ENCODE peak calls at places on chromosomes 6 and 20, in ten cellular contexts. T, Y, G, B, V, J, X, E, H and D are unnamed samples.

GRCh38 chr6:52725530-52726192 is 37.6 kb downstream of the GSTA2 start:
- ATAC-seq in T (peak; percentile 85), Y (peak; percentile 87), G (no peak), B (peak; percentile 77), V (peak; percentile 70), J (peak; percentile 82), X (peak; percentile 44), E (no peak), H (peak; percentile 85), D (no peak)

GRCh38 chr20:11159728-11160127 is 485.9 kb upstream of the JAG1 start:
- ATAC-seq in T (peak; percentile 51), Y (no peak), G (no peak), B (peak; percentile 68), V (peak; percentile 35), J (peak; percentile 84), X (no peak), E (no peak), H (no peak), D (no peak)

GRCh38 chr6:81451787-81452186 is 300.7 kb downstream of the TENT5A start:
- ATAC-seq in T (peak; percentile 84), Y (peak; percentile 75), G (peak; percentile 93), B (peak; percentile 38), V (peak; percentile 86), J (peak; percentile 37), X (peak; percentile 72), E (no peak), H (peak; percentile 55), D (no peak)

GRCh38 chr20:32707691-32708581 is 34.2 kb upstream of the C20orf203 start:
- ATAC-seq in T (no peak), Y (no peak), G (no peak), B (no peak), V (no peak), J (no peak), X (no peak), E (no peak), H (no peak), D (no peak)

GRCh38 chr20:25495189-25495824 is 87.8 kb downstream of the GINS1 start:
- ATAC-seq in T (no peak), Y (no peak), G (no peak), B (no peak), V (no peak), J (no peak), X (no peak), E (no peak), H (no peak), D (no peak)

GRCh38 chr6:43301081-43301870 is 3.2 kb downstream of the SLC22A7 start:
- ATAC-seq in T (no peak), Y (no peak), G (no peak), B (no peak), V (peak; percentile 8), J (no peak), X (no peak), E (no peak), H (no peak), D (no peak)

GRCh38 chr6:130381459-130382380 is 15.9 kb downstream of the TMEM200A start:
- ATAC-seq in T (peak; percentile 22), Y (no peak), G (no peak), B (no peak), V (no peak), J (no peak), X (no peak), E (no peak), H (no peak), D (no peak)

GRCh38 chr20:1868856-1869255 is 26.4 kb upstream of the SIRPA start:
- ATAC-seq in T (no peak), Y (no peak), G (no peak), B (no peak), V (peak; percentile 15), J (no peak), X (no peak), E (no peak), H (no peak), D (no peak)

GRCh38 chr20:38752029-38752428 is 3.8 kb downstream of the ACTR5 start:
- ATAC-seq in T (no peak), Y (no peak), G (no peak), B (no peak), V (no peak), J (no peak), X (no peak), E (no peak), H (no peak), D (no peak)

GRCh38 chr6:38984723-38985122 is 63.9 kb upstream of the GLP1R start:
- ATAC-seq in T (no peak), Y (no peak), G (no peak), B (no peak), V (no peak), J (no peak), X (no peak), E (no peak), H (no peak), D (no peak)

GRCh38 chr20:11216451-11217314 is 542.9 kb upstream of the JAG1 start:
- ATAC-seq in T (no peak), Y (peak; percentile 78), G (no peak), B (no peak), V (peak; percentile 25), J (peak; percentile 24), X (no peak), E (no peak), H (peak; percentile 70), D (peak; percentile 19)

GRCh38 chr6:149079911-149080501 is 237.5 kb upstream of the TAB2 start:
- ATAC-seq in T (peak; percentile 42), Y (peak; percentile 41), G (no peak), B (peak; percentile 75), V (peak; percentile 32), J (peak; percentile 76), X (no peak), E (peak; percentile 67), H (peak; percentile 54), D (peak; percentile 87)

GRCh38 chr6:109769213-109769612 is 78.1 kb downstream of the FIG4 start:
- ATAC-seq in T (no peak), Y (no peak), G (no peak), B (no peak), V (no peak), J (no peak), X (no peak), E (no peak), H (no peak), D (no peak)

DNA sequence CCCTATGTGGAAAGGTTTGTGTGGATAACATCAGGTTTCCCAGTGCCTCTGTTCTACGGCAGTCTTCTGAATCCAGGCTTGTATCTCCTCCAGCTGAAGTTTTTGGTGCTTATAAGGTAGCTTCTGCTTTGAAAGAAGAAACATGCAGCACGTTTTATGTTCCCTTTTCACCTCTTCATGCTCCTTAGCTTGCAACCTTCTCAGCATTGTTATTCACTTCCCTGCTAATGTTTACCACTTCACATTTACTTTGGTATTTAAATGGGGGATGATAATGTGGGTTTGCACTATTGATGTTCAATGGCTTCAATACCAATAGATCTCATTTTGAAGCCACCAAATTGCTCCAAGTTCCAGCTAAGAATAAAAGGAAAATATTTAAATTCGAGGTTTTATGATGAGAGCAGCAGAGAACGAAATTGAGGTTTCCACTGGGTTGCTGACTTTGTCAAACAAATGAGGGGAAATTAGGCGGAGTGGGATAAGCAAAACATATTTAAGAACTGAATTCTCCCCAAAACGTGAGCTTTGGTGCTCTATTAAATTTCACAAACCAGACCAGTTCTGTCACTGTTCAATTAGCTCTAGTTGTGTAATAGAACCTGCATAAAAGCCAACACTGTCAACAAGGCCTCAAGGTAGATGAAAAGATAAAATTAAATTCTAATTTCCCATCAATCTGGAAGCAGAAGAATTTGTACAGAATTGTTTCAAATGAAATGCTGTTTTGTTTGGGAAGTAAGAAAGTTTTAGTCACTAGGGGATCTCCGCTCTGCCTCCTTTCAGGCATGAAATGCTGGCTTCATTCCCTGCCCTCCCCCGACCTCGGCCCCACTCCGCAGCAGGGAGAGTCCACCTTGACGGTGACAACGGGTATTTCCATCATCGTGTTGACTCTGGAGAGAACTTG is 1.4 kb downstream of the IL22RA2 start:
- ATAC-seq in T (no peak), Y (no peak), G (no peak), B (no peak), V (no peak), J (no peak), X (no peak), E (no peak), H (no peak), D (no peak)
- H3K4me3 ChIP-seq in T (no peak overlapping the region), Y (no peak overlapping the region), G (no peak overlapping the region), B (no peak overlapping the region), V (no peak overlapping the region), J (no peak overlapping the region), X (no peak overlapping the region), E (no peak overlapping the region), H (no peak overlapping the region), D (no peak overlapping the region)

GRCh38 chr6:16276991-16277981 is 38.9 kb downstream of the GMPR start:
- ATAC-seq in T (peak; percentile 91), Y (peak; percentile 96), G (peak; percentile 96), B (peak; percentile 86), V (peak; percentile 29), J (peak; percentile 86), X (peak; percentile 68), E (peak; percentile 88), H (no peak), D (peak; percentile 89)
- TF ChIP-seq CTCF in T (no peak), Y (peak; percentile 76), G (peak; percentile 69), B (peak; percentile 27), V (no peak), J (peak; percentile 24), X (no peak), E (peak; percentile 43), H (no peak), D (peak; percentile 27)

GRCh38 chr20:57662028-57662312 is 41.7 kb upstream of the ZBP1 start:
- ATAC-seq in T (no peak), Y (no peak), G (no peak), B (no peak), V (no peak), J (no peak), X (no peak), E (no peak), H (no peak), D (no peak)

GRCh38 chr20:57662313-57663240 is 42.4 kb upstream of the ZBP1 start:
- ATAC-seq in T (no peak), Y (no peak), G (no peak), B (no peak), V (no peak), J (no peak), X (no peak), E (no peak), H (no peak), D (no peak)

GRCh38 chr20:57659789-57660509 is 39.7 kb upstream of the ZBP1 start:
- ATAC-seq in T (no peak), Y (no peak), G (no peak), B (no peak), V (no peak), J (no peak), X (no peak), E (no peak), H (no peak), D (no peak)

GRCh38 chr20:57660510-57661199 is 40.4 kb upstream of the ZBP1 start:
- ATAC-seq in T (no peak), Y (no peak), G (no peak), B (no peak), V (no peak), J (no peak), X (no peak), E (no peak), H (no peak), D (no peak)

GRCh38 chr20:57661201-57662027 is 41.2 kb upstream of the ZBP1 start:
- ATAC-seq in T (no peak), Y (no peak), G (no peak), B (no peak), V (no peak), J (no peak), X (no peak), E (no peak), H (no peak), D (no peak)
- H3K4me3 ChIP-seq in T (no peak overlapping the region), Y (no peak overlapping the region), G (no peak overlapping the region), B (no peak overlapping the region), V (no peak overlapping the region), J (no peak overlapping the region), X (no peak overlapping the region), E (peak overlapping the region; percentile 37), H (no peak overlapping the region), D (no peak overlapping the region)

GRCh38 chr20:62413896-62414481 is 6.9 kb upstream of the CABLES2 start:
- ATAC-seq in T (no peak), Y (peak; percentile 46), G (peak; percentile 57), B (no peak), V (no peak), J (no peak), X (no peak), E (no peak), H (no peak), D (no peak)
- TF ChIP-seq CTCF in T (no peak), Y (peak; percentile 70), G (peak; percentile 54), B (no peak), V (no peak), J (no peak), X (no peak), E (no peak), H (no peak), D (no peak)